ENCODE peak calls at places on chromosomes 7 and 10, in four cellular contexts. One of them, this sample, is unnamed.

GRCh38 chr7:17099083-17099973 is 199.1 kb upstream of the AHR start:
- DNase-seq in transverse colon: peak; percentile 74
- DNase-seq in right lobe of liver: peak; percentile 45
- DNase-seq in nephron progenitor cell: no peak
- DNase-seq in this sample: no peak

GRCh38 chr7:129493555-129493954 is 8.8 kb upstream of the SMKR1 start:
- DNase-seq in transverse colon: no peak
- DNase-seq in right lobe of liver: no peak
- DNase-seq in nephron progenitor cell: no peak
- DNase-seq in this sample: peak; percentile 25

GRCh38 chr10:70600512-70601395 is 1.8 kb downstream of the PRF1 start:
- DNase-seq in transverse colon: no peak
- DNase-seq in nephron progenitor cell: no peak
- DNase-seq in right lobe of liver: no peak
- DNase-seq in this sample: no peak

GRCh38 chr7:87709258-87709657 is 81.1 kb downstream of the RUNDC3B start:
- DNase-seq in right lobe of liver: no peak
- DNase-seq in nephron progenitor cell: no peak
- DNase-seq in transverse colon: no peak
- DNase-seq in this sample: no peak

GRCh38 chr10:116044722-116045374 is 228.2 kb downstream of the GFRA1 start:
- DNase-seq in right lobe of liver: peak; percentile 33
- DNase-seq in transverse colon: no peak
- DNase-seq in nephron progenitor cell: no peak
- DNase-seq in this sample: no peak

GRCh38 chr10:49444349-49444748 is 48.5 kb upstream of the DRGX start:
- DNase-seq in nephron progenitor cell: no peak
- DNase-seq in right lobe of liver: no peak
- DNase-seq in transverse colon: no peak
- DNase-seq in this sample: no peak

GRCh38 chr7:116315803-116316202 is 105.5 kb downstream of the TES start:
- DNase-seq in right lobe of liver: no peak
- DNase-seq in transverse colon: no peak
- DNase-seq in nephron progenitor cell: no peak
- DNase-seq in this sample: peak; percentile 52

GRCh38 chr7:135801045-135801693 is 52.6 kb upstream of the FAM180A start:
- DNase-seq in nephron progenitor cell: peak; percentile 28
- DNase-seq in right lobe of liver: no peak
- DNase-seq in transverse colon: no peak
- DNase-seq in this sample: peak; percentile 72

GRCh38 chr7:5692112-5692844 is 89.2 kb downstream of the RNF216 start:
- DNase-seq in nephron progenitor cell: peak; percentile 34
- DNase-seq in transverse colon: peak; percentile 50
- DNase-seq in right lobe of liver: no peak
- DNase-seq in this sample: peak; percentile 66